ENCODE peak calls at places on chromosomes 3 and 15, in nine cellular contexts. E is IMR-90, G is BE2C, P is MM.1S, O is A549, H is psoas muscle, I is ovary, R is lung, Y is astrocyte of the spinal cord. T is an unnamed sample.
A peak's percentile ranks its signal among the peaks of the same experiment; 100 is the strongest.

GRCh38 chr3:128590948-128591347 is 59.7 kb downstream of the RPN1 start:
- DNase-seq in E (no peak), G (no peak), P (no peak), O (no peak), H (no peak), I (no peak), R (no peak), Y (no peak), T (no peak)

GRCh38 chr3:16410659-16411058 is 102.8 kb downstream of the RFTN1 start:
- DNase-seq in E (no peak), G (no peak), P (no peak), O (no peak), H (no peak), I (no peak), R (peak; percentile 61), Y (no peak), T (peak; percentile 19)

GRCh38 chr3:146161725-146162047 is 702 bp upstream of the PLOD2 start:
- DNase-seq in E (peak; percentile 63), G (no peak), P (no peak), O (peak; percentile 46), H (no peak), I (peak; percentile 63), R (peak; percentile 30), Y (peak; percentile 77), T (peak; percentile 71)

GRCh38 chr15:98296653-98297052 is 336.1 kb downstream of the ARRDC4 start:
- DNase-seq in E (no peak), G (no peak), P (no peak), O (no peak), H (no peak), I (no peak), R (no peak), Y (no peak), T (no peak)

GRCh38 chr15:99999282-100000070 is 266.2 kb upstream of the LYSMD4 start:
- DNase-seq in E (no peak), G (no peak), P (no peak), O (no peak), H (no peak), I (no peak), R (no peak), Y (no peak), T (no peak)

GRCh38 chr3:99868438-99868723 is 50.7 kb downstream of the CMSS1 start:
- DNase-seq in E (peak; percentile 41), G (peak; percentile 33), P (no peak), O (peak; percentile 7), H (no peak), I (peak; percentile 48), R (no peak), Y (peak; percentile 46), T (no peak)

GRCh38 chr3:66405701-66406091 is 95.1 kb downstream of the LRIG1 start:
- DNase-seq in E (peak; percentile 94), G (peak; percentile 35), P (no peak), O (no peak), H (peak; percentile 78), I (no peak), R (no peak), Y (peak; percentile 86), T (peak; percentile 34)

GRCh38 chr3:19911452-19911851 is 22.6 kb downstream of the EFHB start:
- DNase-seq in E (no peak), G (no peak), P (no peak), O (no peak), H (no peak), I (no peak), R (no peak), Y (no peak), T (no peak)

GRCh38 chr3:30496496-30496966 is 109.9 kb upstream of the TGFBR2 start:
- DNase-seq in E (peak; percentile 81), G (no peak), P (no peak), O (no peak), H (peak; percentile 22), I (peak; percentile 41), R (no peak), Y (peak; percentile 93), T (peak; percentile 82)

GRCh38 chr15:36814708-36815107 is 235.3 kb downstream of the CDIN1 start:
- DNase-seq in E (peak; percentile 21), G (no peak), P (no peak), O (peak; percentile 26), H (no peak), I (no peak), R (no peak), Y (peak; percentile 14), T (peak; percentile 77)

GRCh38 chr3:24374801-24375200 is 119.8 kb downstream of the THRB start:
- DNase-seq in E (no peak), G (no peak), P (no peak), O (no peak), H (no peak), I (no peak), R (no peak), Y (no peak), T (no peak)

GRCh38 chr3:189273736-189274135 is 102.0 kb downstream of the TPRG1 start:
- DNase-seq in E (no peak), G (no peak), P (no peak), O (no peak), H (no peak), I (no peak), R (no peak), Y (no peak), T (no peak)

GRCh38 chr15:40029979-40030893 is 8.7 kb downstream of the SRP14 start:
- DNase-seq in E (peak; percentile 22), G (peak; percentile 45), P (peak; percentile 29), O (peak; percentile 30), H (no peak), I (no peak), R (no peak), Y (no peak), T (peak; percentile 63)

GRCh38 chr15:79089331-79089889 is 1.2 kb downstream of the RASGRF1 start:
- DNase-seq in E (no peak), G (no peak), P (no peak), O (no peak), H (no peak), I (no peak), R (no peak), Y (no peak), T (no peak)

GRCh38 chr3:188147782-188148181 is 6.2 kb upstream of the LPP start:
- DNase-seq in E (no peak), G (no peak), P (no peak), O (no peak), H (no peak), I (no peak), R (no peak), Y (no peak), T (no peak)
- H3K4me3 ChIP-seq in E (no peak overlapping the region), G (no peak overlapping the region), P (no peak overlapping the region), O (no peak overlapping the region), H (no peak overlapping the region), I (no peak overlapping the region), R (no peak overlapping the region), Y (no peak overlapping the region), T (no peak overlapping the region)

DNA sequence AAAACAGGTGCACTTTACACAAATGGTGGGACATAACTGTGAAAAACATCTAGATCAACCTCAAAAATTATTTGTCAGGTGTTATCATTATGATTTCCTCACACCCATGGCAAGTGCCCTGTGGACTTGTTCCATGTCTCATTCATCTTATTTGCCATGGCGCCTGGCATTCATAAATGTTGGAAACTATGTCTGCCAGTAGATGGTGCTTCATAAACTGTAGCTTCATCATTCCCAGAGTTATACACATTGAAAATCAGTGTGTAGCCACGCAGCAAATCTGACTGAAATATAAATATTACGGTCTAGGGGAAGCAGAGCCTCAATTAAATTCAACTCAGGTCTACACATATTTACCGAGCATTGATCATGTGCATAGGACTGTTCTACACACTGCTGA is 90.7 kb downstream of the IMPG2 start:
- DNase-seq in E (no peak), G (no peak), P (no peak), O (peak; percentile 14), H (no peak), I (no peak), R (no peak), Y (no peak), T (peak; percentile 45)
- TF ChIP-seq CTCF in E (no peak), G (peak; percentile 49), P (no peak), O (no peak), H (no peak), I (no peak), R (no peak), Y (no peak), T (peak; percentile 47)

DNA sequence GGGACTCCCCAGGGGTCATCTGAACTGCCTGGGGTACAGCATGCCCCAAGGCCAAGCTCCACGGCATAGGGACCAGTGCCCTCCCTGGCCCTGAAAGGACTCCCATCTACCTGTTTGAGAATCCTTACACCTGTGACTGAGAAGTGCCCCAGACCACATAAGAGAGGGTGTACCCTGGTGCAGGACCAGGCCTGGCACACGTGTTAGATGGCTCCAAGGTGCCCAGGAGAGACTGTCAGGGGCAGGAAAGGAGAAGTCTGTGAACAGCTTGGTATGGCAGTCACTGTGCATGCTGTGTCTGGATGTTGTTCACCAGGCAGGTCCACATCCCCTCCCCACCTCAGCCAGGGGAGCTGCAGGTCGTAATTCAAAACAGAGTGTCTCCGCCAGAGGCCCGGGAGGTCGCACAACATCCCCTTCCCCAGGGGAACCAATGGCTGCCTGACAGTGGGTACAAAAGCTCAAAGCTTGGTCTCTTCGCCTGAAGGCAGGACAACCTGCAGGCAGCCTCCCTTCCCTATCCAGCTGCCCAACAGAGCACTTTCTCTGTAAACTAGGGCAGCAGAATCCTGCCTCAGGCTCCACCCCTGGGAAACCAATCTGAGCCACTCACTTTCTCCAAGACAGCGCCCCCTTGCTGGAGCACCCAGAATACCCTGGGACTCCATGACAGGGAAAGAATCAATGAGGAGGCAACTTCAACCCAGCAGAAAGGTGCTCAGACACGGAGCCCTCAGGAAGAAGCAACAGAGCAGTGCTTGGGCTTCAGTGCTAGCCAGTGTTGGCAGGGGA is 3.9 kb downstream of the NUP210 start:
- DNase-seq in E (no peak), G (no peak), P (no peak), O (peak; percentile 11), H (no peak), I (no peak), R (no peak), Y (no peak), T (no peak)
- H3K4me3 ChIP-seq in E (no peak overlapping the region), G (no peak overlapping the region), P (no peak overlapping the region), O (no peak overlapping the region), H (no peak overlapping the region), I (no peak overlapping the region), R (no peak overlapping the region), Y (no peak overlapping the region), T (no peak overlapping the region)

GRCh38 chr15:66705277-66705927 is 3.4 kb downstream of the SMAD6 start:
- DNase-seq in E (no peak), G (no peak), P (no peak), O (no peak), H (no peak), I (no peak), R (no peak), Y (no peak), T (no peak)

GRCh38 chr15:66706840-66707239 is 4.8 kb downstream of the SMAD6 start:
- DNase-seq in E (no peak), G (no peak), P (no peak), O (no peak), H (no peak), I (no peak), R (no peak), Y (no peak), T (no peak)

GRCh38 chr15:66707310-66708160 is 5.5 kb downstream of the SMAD6 start:
- DNase-seq in E (peak; percentile 43), G (peak; percentile 89), P (no peak), O (peak; percentile 73), H (no peak), I (peak; percentile 57), R (no peak), Y (peak; percentile 55), T (peak; percentile 62)

GRCh38 chr15:66704783-66705113 is 2.7 kb downstream of the SMAD6 start:
- DNase-seq in E (no peak), G (no peak), P (no peak), O (no peak), H (no peak), I (no peak), R (no peak), Y (no peak), T (no peak)

GRCh38 chr15:66706225-66706732 is 4.2 kb downstream of the SMAD6 start:
- DNase-seq in E (peak; percentile 35), G (peak; percentile 87), P (no peak), O (peak; percentile 61), H (no peak), I (no peak), R (no peak), Y (no peak), T (peak; percentile 64)
- TF ChIP-seq CTCF in E (peak; percentile 53), G (peak; percentile 86), P (no peak), O (peak; percentile 64), H (no peak), I (peak; percentile 9), R (no peak), Y (peak; percentile 57), T (peak; percentile 75)

T was measured in choroid plexus epithelial cell.